ENCODE peak calls at places on chromosome 20, in six cellular contexts. A, R, P, T, L and B are unnamed samples.

GRCh38 chr20:33211817-33212424 is 5.2 kb upstream of the BPIFA3 start:
- DNase-seq in P (no peak), T (peak), L (peak), R (peak), A (peak), B (peak)

GRCh38 chr20:19922716-19923115 is 94.4 kb upstream of the NAA20 start:
- DNase-seq in R (no peak), L (no peak), T (no peak), P (no peak), A (no peak), B (no peak)

GRCh38 chr20:33490023-33490933 is at the start of gene CBFA2T2:
- DNase-seq in T (peak), L (peak), A (peak), P (no peak), R (peak), B (no peak)

GRCh38 chr20:21520702-21521595 is 7.1 kb upstream of the NKX2-2 start:
- DNase-seq in T (peak), L (no peak), P (no peak), R (no peak), A (no peak), B (no peak)

GRCh38 chr20:37535443-37536132 is 7.9 kb upstream of the BLCAP start:
- DNase-seq in R (no peak), T (no peak), L (peak), P (no peak), A (no peak), B (no peak)

GRCh38 chr20:34105978-34106675 is 5.9 kb downstream of the EIF2S2 start:
- DNase-seq in L (no peak), P (no peak), R (no peak), T (no peak), A (no peak), B (no peak)

GRCh38 chr20:24837721-24838456 is 111.2 kb upstream of the CST7 start:
- DNase-seq in A (peak), L (no peak), T (no peak), P (no peak), R (no peak), B (no peak)

GRCh38 chr20:45355209-45355608 is 7.0 kb upstream of the SDC4 start:
- DNase-seq in P (no peak), T (no peak), R (no peak), A (peak), L (no peak), B (no peak)

GRCh38 chr20:31712112-31712553 is 10.5 kb downstream of the BCL2L1 start:
- DNase-seq in P (no peak), R (no peak), A (no peak), L (peak), T (peak), B (no peak)

GRCh38 chr20:51565741-51566140 is 23.2 kb upstream of the NFATC2 start:
- DNase-seq in L (no peak), A (peak), T (no peak), R (no peak), P (no peak), B (no peak)

GRCh38 chr20:25045343-25045712 is 12.6 kb downstream of the ACSS1 start:
- DNase-seq in T (no peak), P (no peak), R (no peak), L (no peak), A (no peak), B (no peak)

GRCh38 chr20:13220194-13220856 is 749 bp upstream of the ISM1 start:
- DNase-seq in A (peak), L (no peak), P (peak), R (no peak), T (peak), B (peak)

GRCh38 chr20:8473459-8473858 is 341.4 kb downstream of the PLCB1 start:
- DNase-seq in L (no peak), R (no peak), A (peak), P (no peak), T (peak), B (no peak)

GRCh38 chr20:4585104-4585753 is 136.5 kb upstream of the PRND start:
- DNase-seq in P (no peak), T (no peak), A (peak), L (peak), R (no peak), B (no peak)

GRCh38 chr20:44398303-44398702 is 42.8 kb downstream of the HNF4A start:
- DNase-seq in L (no peak), R (no peak), A (peak), P (no peak), T (no peak), B (no peak)

GRCh38 chr20:4444404-4444803 is 277.3 kb upstream of the PRND start:
- DNase-seq in R (no peak), P (no peak), T (no peak), A (peak), L (no peak), B (no peak)

GRCh38 chr20:63694596-63695418 is 1.6 kb upstream of the TNFRSF6B start:
- DNase-seq in P (no peak), T (no peak), A (no peak), L (no peak), R (no peak), B (no peak)

GRCh38 chr20:57438552-57438951 is 47.4 kb downstream of the RBM38 start:
- DNase-seq in L (peak), T (peak), P (no peak), R (no peak), A (no peak), B (no peak)

GRCh38 chr20:3794701-3795420 is 1.2 kb upstream of the CDC25B start:
- DNase-seq in P (no peak), A (no peak), T (no peak), R (no peak), L (no peak), B (no peak)

GRCh38 chr20:24350923-24351368 is 118.5 kb upstream of the SYNDIG1 start:
- DNase-seq in L (no peak), T (no peak), R (no peak), A (no peak), P (no peak), B (no peak)

GRCh38 chr20:33539129-33539528 is 49.2 kb downstream of the CBFA2T2 start:
- DNase-seq in A (peak), P (no peak), T (peak), L (no peak), R (no peak), B (no peak)

GRCh38 chr20:61807426-61808160 is 258.1 kb downstream of the TAF4 start:
- DNase-seq in P (no peak), T (no peak), R (no peak), A (no peak), L (no peak), B (no peak)

GRCh38 chr20:6180531-6180930 is 57.7 kb upstream of the FERMT1 start:
- DNase-seq in L (no peak), T (no peak), A (no peak), P (no peak), R (no peak), B (no peak)

GRCh38 chr20:16929756-16930155 is 181.6 kb downstream of the OTOR start:
- DNase-seq in R (no peak), L (no peak), A (peak), T (no peak), P (no peak), B (no peak)

GRCh38 chr20:47179267-47179666 is 177.2 kb downstream of the ZMYND8 start:
- DNase-seq in R (no peak), L (no peak), A (no peak), T (no peak), P (no peak), B (no peak)

GRCh38 chr20:62485062-62485700 is 9.4 kb upstream of the GATA5 start:
- DNase-seq in L (peak), R (no peak), A (peak), T (no peak), P (no peak), B (no peak)

GRCh38 chr20:35604444-35604750 is 11.2 kb upstream of the SPAG4 start:
- DNase-seq in R (no peak), L (peak), A (no peak), P (no peak), T (peak), B (no peak)

GRCh38 chr20:51533291-51534172 is 9.0 kb downstream of the NFATC2 start:
- DNase-seq in P (no peak), R (no peak), T (no peak), A (peak), L (peak), B (no peak)

GRCh38 chr20:61497029-61497627 is 245.1 kb downstream of the CDH4 start:
- DNase-seq in P (no peak), T (no peak), L (no peak), R (peak), A (no peak), B (no peak)